ENCODE peak calls at places on chromosomes 3 and 15, in five cellular contexts. One of them, this sample, is unnamed.

GRCh38 chr3:8460815-8461482 is 40.7 kb upstream of the LMCD1 start:
- DNase-seq in IMR-90: peak; percentile 72
- DNase-seq in mesenchymal stem cell: peak; percentile 51
- DNase-seq in mesendoderm: no peak
- DNase-seq in neuronal stem cell: no peak
- DNase-seq in this sample: no peak

GRCh38 chr3:49021813-49022720 is at the start of gene NDUFAF3:
- DNase-seq in IMR-90: peak; percentile 92
- DNase-seq in mesenchymal stem cell: peak; percentile 94
- DNase-seq in mesendoderm: peak; percentile 97
- DNase-seq in neuronal stem cell: peak; percentile 96
- DNase-seq in this sample: peak; percentile 95

GRCh38 chr3:106811376-106811775 is 565.9 kb upstream of the CCDC54 start:
- DNase-seq in IMR-90: peak; percentile 88
- DNase-seq in mesenchymal stem cell: peak; percentile 51
- DNase-seq in mesendoderm: no peak
- DNase-seq in neuronal stem cell: no peak
- DNase-seq in this sample: no peak

GRCh38 chr3:100009285-100010086 is 104.8 kb downstream of the FILIP1L start:
- DNase-seq in IMR-90: no peak
- DNase-seq in mesenchymal stem cell: peak; percentile 23
- DNase-seq in mesendoderm: no peak
- DNase-seq in neuronal stem cell: no peak
- DNase-seq in this sample: no peak

GRCh38 chr15:70259030-70259424 is 161.3 kb upstream of the TLE3 start:
- DNase-seq in IMR-90: peak; percentile 62
- DNase-seq in mesenchymal stem cell: peak; percentile 78
- DNase-seq in mesendoderm: peak; percentile 40
- DNase-seq in neuronal stem cell: no peak
- DNase-seq in this sample: no peak

GRCh38 chr3:36482259-36482658 is 102.0 kb downstream of the STAC start:
- DNase-seq in IMR-90: no peak
- DNase-seq in mesenchymal stem cell: no peak
- DNase-seq in mesendoderm: peak; percentile 11
- DNase-seq in neuronal stem cell: no peak
- DNase-seq in this sample: no peak

GRCh38 chr3:82743196-82743595 is 981.8 kb upstream of the GBE1 start:
- DNase-seq in IMR-90: no peak
- DNase-seq in mesenchymal stem cell: no peak
- DNase-seq in mesendoderm: no peak
- DNase-seq in neuronal stem cell: no peak
- DNase-seq in this sample: no peak

GRCh38 chr3:48273594-48274211 is 32.8 kb downstream of the ZNF589 start:
- DNase-seq in IMR-90: peak; percentile 62
- DNase-seq in mesenchymal stem cell: peak; percentile 71
- DNase-seq in mesendoderm: peak; percentile 77
- DNase-seq in neuronal stem cell: peak; percentile 43
- DNase-seq in this sample: peak; percentile 72

GRCh38 chr15:38201714-38202113 is 50.9 kb upstream of the SPRED1 start:
- DNase-seq in IMR-90: no peak
- DNase-seq in mesenchymal stem cell: no peak
- DNase-seq in mesendoderm: no peak
- DNase-seq in neuronal stem cell: no peak
- DNase-seq in this sample: no peak

GRCh38 chr3:182412066-182412465 is 381.2 kb upstream of the ATP11B start:
- DNase-seq in IMR-90: no peak
- DNase-seq in mesenchymal stem cell: no peak
- DNase-seq in mesendoderm: peak; percentile 18
- DNase-seq in neuronal stem cell: no peak
- DNase-seq in this sample: no peak

GRCh38 chr15:101156509-101157159 is 95.2 kb downstream of the CHSY1 start:
- DNase-seq in IMR-90: peak; percentile 56
- DNase-seq in mesenchymal stem cell: peak; percentile 59
- DNase-seq in mesendoderm: no peak
- DNase-seq in neuronal stem cell: no peak
- DNase-seq in this sample: no peak

DNA sequence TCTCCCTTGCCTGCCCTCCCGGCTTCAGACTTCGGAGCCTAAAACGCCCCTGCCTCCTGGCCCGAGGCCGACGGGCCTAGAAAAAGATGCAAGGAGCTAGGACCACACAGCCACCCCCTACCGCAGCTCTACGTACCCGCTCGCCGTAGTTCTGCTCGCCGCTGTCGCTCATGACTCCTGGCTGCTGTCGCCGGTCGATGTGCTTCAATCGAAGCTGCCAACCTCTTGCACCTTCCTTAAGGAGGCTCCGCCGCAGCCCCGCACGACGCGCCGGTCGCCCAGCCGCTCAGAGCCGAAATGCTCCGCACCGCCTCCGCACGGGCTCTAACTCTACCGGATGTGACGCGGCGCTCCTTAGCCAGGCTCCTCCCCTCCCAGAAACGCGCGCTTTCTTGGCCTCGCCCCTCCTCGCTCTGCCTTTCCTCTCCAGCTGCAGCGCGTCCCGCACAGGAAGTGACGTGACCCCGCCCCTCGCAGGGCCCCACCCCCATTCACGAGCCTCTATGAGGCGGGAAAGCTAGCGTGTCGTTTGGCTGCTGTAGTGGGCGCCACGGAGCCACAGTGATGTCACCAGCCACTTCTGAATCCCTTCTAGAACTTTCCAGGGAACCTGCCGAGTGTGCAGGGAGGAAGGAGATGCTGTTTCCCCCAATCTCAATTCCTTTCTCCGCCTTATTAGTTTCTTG is at the start of gene TRA2B:
- DNase-seq in IMR-90: peak; percentile 97
- DNase-seq in mesenchymal stem cell: peak; percentile 98
- DNase-seq in mesendoderm: peak; percentile 99
- DNase-seq in neuronal stem cell: peak; percentile 95
- DNase-seq in this sample: peak; percentile 99
- H2AK5ac ChIP-seq in IMR-90: peak within 1 kb of the TSS; percentile 99
- H2AK5ac ChIP-seq in mesenchymal stem cell: peak within 1 kb of the TSS; percentile 89
- H2AK5ac ChIP-seq in mesendoderm: peak within 1 kb of the TSS; percentile 99
- H2AK5ac ChIP-seq in neuronal stem cell: peak within 1 kb of the TSS; percentile 100
- H2AK5ac ChIP-seq in this sample: peak within 1 kb of the TSS; percentile 19

DNA sequence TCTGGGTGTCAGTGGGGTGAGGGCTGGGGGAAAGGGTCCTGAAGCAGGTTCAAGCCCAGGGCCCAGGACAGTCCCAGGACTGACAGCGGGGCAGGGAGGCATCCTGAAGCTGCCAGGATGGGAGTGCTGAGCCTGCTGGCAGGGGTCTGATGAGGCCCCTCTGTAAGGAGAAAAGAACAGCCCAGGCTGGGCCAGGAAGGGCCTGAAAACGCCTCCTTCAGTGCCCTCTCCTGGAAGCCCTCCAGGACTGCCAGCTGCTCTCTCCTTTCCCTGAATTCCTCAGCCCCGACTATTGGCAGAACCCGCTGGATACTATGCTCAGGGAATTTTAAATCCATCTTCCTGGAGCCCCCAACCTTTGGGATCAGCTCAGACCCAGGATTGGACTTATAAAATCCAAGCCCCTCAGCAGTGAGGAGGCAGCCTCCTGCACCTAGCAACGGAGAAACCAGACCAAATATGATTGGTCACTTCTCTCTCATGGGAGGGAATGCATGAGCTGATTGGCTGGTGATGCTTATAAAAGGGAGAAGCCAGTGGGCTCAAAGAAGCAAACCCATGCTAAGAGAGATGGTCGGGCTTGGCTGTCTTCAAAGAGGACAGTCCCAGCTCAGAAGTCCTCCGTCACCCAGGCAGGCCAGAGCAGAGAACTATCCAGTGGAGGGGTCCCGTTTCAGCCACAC is 203.5 kb upstream of the LINGO1 start:
- DNase-seq in IMR-90: peak; percentile 27
- DNase-seq in mesenchymal stem cell: peak; percentile 29
- DNase-seq in mesendoderm: peak; percentile 74
- DNase-seq in neuronal stem cell: no peak
- DNase-seq in this sample: peak; percentile 69
- H2BK15ac ChIP-seq in IMR-90: no peak overlapping the region
- H2BK15ac ChIP-seq in mesenchymal stem cell: no peak overlapping the region
- H2BK15ac ChIP-seq in mesendoderm: no peak overlapping the region
- H2BK15ac ChIP-seq in neuronal stem cell: no peak overlapping the region
- H2BK15ac ChIP-seq in this sample: no peak overlapping the region

GRCh38 chr15:22873204-22873701 is 34.8 kb downstream of the NIPA2 start:
- DNase-seq in IMR-90: peak; percentile 92
- DNase-seq in mesenchymal stem cell: peak; percentile 68
- DNase-seq in mesendoderm: peak; percentile 92
- DNase-seq in neuronal stem cell: peak; percentile 15
- DNase-seq in this sample: peak; percentile 63
- H3K18ac ChIP-seq in IMR-90: peak overlapping the region; percentile 2
- H3K18ac ChIP-seq in mesenchymal stem cell: no peak overlapping the region
- H3K18ac ChIP-seq in mesendoderm: no peak overlapping the region
- H3K18ac ChIP-seq in neuronal stem cell: peak overlapping the region; percentile 19
- H3K18ac ChIP-seq in this sample: peak overlapping the region; percentile 28

GRCh38 chr3:197333901-197334639 is 35.7 kb upstream of the DLG1 start:
- DNase-seq in IMR-90: no peak
- DNase-seq in mesenchymal stem cell: no peak
- DNase-seq in mesendoderm: no peak
- DNase-seq in neuronal stem cell: no peak
- DNase-seq in this sample: no peak

GRCh38 chr3:197337214-197337613 is 38.8 kb upstream of the DLG1 start:
- DNase-seq in IMR-90: no peak
- DNase-seq in mesenchymal stem cell: no peak
- DNase-seq in mesendoderm: no peak
- DNase-seq in neuronal stem cell: no peak
- DNase-seq in this sample: no peak

GRCh38 chr3:197337656-197338055 is 39.2 kb upstream of the DLG1 start:
- DNase-seq in IMR-90: peak; percentile 23
- DNase-seq in mesenchymal stem cell: peak; percentile 43
- DNase-seq in mesendoderm: no peak
- DNase-seq in neuronal stem cell: no peak
- DNase-seq in this sample: no peak

GRCh38 chr3:197336348-197336747 is 37.9 kb upstream of the DLG1 start:
- DNase-seq in IMR-90: no peak
- DNase-seq in mesenchymal stem cell: no peak
- DNase-seq in mesendoderm: no peak
- DNase-seq in neuronal stem cell: no peak
- DNase-seq in this sample: no peak

GRCh38 chr3:197335428-197336132 is 37.2 kb upstream of the DLG1 start:
- DNase-seq in IMR-90: no peak
- DNase-seq in mesenchymal stem cell: no peak
- DNase-seq in mesendoderm: no peak
- DNase-seq in neuronal stem cell: no peak
- DNase-seq in this sample: no peak
- H2AK5ac ChIP-seq in IMR-90: no peak overlapping the region
- H2AK5ac ChIP-seq in mesenchymal stem cell: no peak overlapping the region
- H2AK5ac ChIP-seq in mesendoderm: no peak overlapping the region
- H2AK5ac ChIP-seq in neuronal stem cell: peak overlapping the region; percentile 16
- H2AK5ac ChIP-seq in this sample: no peak overlapping the region

DNA sequence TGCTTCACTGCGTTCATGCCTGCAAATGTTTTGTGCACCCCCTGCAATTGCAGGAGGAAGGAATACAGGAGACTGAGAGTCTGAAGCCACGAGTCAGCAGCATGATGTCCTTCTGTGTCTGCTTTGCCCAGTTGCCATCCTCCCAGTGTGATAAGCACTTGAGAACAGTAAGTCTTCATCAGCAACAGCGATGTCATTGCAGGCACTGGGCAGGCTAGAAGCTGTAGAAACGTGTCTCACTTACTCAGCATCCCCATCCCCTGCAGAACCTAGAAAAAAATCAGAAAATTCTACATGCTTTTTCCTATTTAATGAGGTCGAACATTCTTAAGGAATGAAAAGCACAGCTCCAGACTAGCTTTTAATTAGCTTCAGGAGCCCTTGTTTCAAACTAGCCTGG is 156.5 kb upstream of the LPP start:
- DNase-seq in IMR-90: peak; percentile 62
- DNase-seq in mesenchymal stem cell: peak; percentile 32
- DNase-seq in mesendoderm: no peak
- DNase-seq in neuronal stem cell: no peak
- DNase-seq in this sample: no peak
- H2BK15ac ChIP-seq in IMR-90: no peak overlapping the region
- H2BK15ac ChIP-seq in mesenchymal stem cell: no peak overlapping the region
- H2BK15ac ChIP-seq in mesendoderm: no peak overlapping the region
- H2BK15ac ChIP-seq in neuronal stem cell: no peak overlapping the region
- H2BK15ac ChIP-seq in this sample: no peak overlapping the region

GRCh38 chr3:138135833-138136194 is 3.6 kb upstream of the A4GNT start:
- DNase-seq in IMR-90: no peak
- DNase-seq in mesenchymal stem cell: no peak
- DNase-seq in mesendoderm: no peak
- DNase-seq in neuronal stem cell: no peak
- DNase-seq in this sample: no peak
- H3K18ac ChIP-seq in IMR-90: no peak overlapping the region
- H3K18ac ChIP-seq in mesenchymal stem cell: no peak overlapping the region
- H3K18ac ChIP-seq in mesendoderm: no peak overlapping the region
- H3K18ac ChIP-seq in neuronal stem cell: no peak overlapping the region
- H3K18ac ChIP-seq in this sample: no peak overlapping the region

GRCh38 chr15:25437751-25438600 is 848 bp downstream of the UBE3A start:
- DNase-seq in IMR-90: peak; percentile 40
- DNase-seq in mesenchymal stem cell: peak; percentile 69
- DNase-seq in mesendoderm: peak; percentile 82
- DNase-seq in neuronal stem cell: peak; percentile 74
- DNase-seq in this sample: peak; percentile 61
- H2AK5ac ChIP-seq in IMR-90: peak overlapping the region; percentile 35
- H2AK5ac ChIP-seq in mesenchymal stem cell: peak overlapping the region; percentile 59
- H2AK5ac ChIP-seq in mesendoderm: no peak overlapping the region
- H2AK5ac ChIP-seq in neuronal stem cell: peak overlapping the region; percentile 97
- H2AK5ac ChIP-seq in this sample: no peak overlapping the region

DNA sequence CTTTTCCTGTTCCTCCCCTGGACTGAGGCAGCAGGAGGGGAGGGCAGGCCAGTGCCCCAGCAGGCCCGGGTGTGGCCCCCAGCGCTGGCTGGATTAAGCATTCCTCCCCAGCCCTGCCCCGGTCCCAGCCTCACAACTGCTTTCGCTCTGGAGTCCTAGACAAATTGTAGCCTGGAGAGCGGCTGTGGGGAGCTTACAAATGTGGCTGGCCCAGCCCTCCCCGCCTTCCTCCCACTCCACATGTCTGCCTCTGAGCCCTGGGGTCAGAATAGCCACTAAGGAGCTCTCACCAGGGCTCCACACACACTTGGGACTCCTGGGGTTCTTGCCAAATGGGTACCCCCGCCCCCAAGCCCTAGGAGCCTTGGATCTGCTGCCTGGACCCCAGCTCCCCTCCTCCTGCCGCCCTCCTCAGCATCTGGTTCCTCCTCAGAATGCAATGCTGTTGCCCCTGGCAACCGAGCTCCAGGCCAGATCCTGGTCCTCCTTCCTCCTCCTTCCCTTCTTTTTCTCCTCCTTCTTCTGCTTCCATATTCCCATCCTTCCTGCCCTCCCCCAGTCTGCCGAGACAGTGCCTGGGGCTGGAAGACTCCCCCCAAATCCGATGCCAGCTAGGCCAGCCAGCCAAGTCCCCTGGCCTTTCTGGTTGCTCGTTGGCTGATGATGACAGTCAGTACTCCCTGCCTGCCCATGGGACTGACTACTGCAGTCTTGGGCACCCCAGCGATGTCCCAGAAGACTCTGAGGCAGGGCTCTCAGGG is 91.1 kb downstream of the LINGO1 start:
- DNase-seq in IMR-90: peak; percentile 22
- DNase-seq in mesenchymal stem cell: peak; percentile 26
- DNase-seq in mesendoderm: peak; percentile 60
- DNase-seq in neuronal stem cell: no peak
- DNase-seq in this sample: no peak
- H2BK15ac ChIP-seq in IMR-90: no peak overlapping the region
- H2BK15ac ChIP-seq in mesenchymal stem cell: peak overlapping the region; percentile 78
- H2BK15ac ChIP-seq in mesendoderm: no peak overlapping the region
- H2BK15ac ChIP-seq in neuronal stem cell: peak overlapping the region; percentile 80
- H2BK15ac ChIP-seq in this sample: no peak overlapping the region

GRCh38 chr3:115617573-115617972 is 5.7 kb upstream of the GAP43 start:
- DNase-seq in IMR-90: no peak
- DNase-seq in mesenchymal stem cell: no peak
- DNase-seq in mesendoderm: no peak
- DNase-seq in neuronal stem cell: no peak
- DNase-seq in this sample: no peak
- H3K18ac ChIP-seq in IMR-90: no peak overlapping the region
- H3K18ac ChIP-seq in mesenchymal stem cell: no peak overlapping the region
- H3K18ac ChIP-seq in mesendoderm: no peak overlapping the region
- H3K18ac ChIP-seq in neuronal stem cell: no peak overlapping the region
- H3K18ac ChIP-seq in this sample: no peak overlapping the region

This sample was measured in H9.